ENCODE peak calls at places on chromosomes 13 and 19, in six cellular contexts. Z is HepG2, B is GM12878, U is HCT116, J is H1, M is SK-N-SH. O is an unnamed sample.

GRCh38 chr19:2602391-2603181 is 99.9 kb downstream of the GNG7 start:
- DNase-seq in Z (no peak), B (no peak), U (no peak), J (peak), M (peak), O (peak)

GRCh38 chr19:17847538-17848366 is at the start of gene JAK3:
- DNase-seq in Z (peak), B (peak), U (no peak), J (peak), M (peak), O (no peak)

GRCh38 chr13:88248393-88248792 is 577.2 kb downstream of the SLITRK5 start:
- DNase-seq in Z (no peak), B (no peak), U (no peak), J (no peak), M (no peak), O (no peak)

GRCh38 chr13:31005066-31005465 is 72.6 kb downstream of the TEX26 start:
- DNase-seq in Z (no peak), B (no peak), U (no peak), J (peak), M (no peak), O (no peak)

GRCh38 chr19:21158523-21159135 is 16.8 kb downstream of the ZNF431 start:
- DNase-seq in Z (no peak), B (no peak), U (no peak), J (no peak), M (no peak), O (no peak)

GRCh38 chr13:47094734-47095434 is 198.0 kb upstream of the HTR2A start:
- DNase-seq in Z (no peak), B (peak), U (no peak), J (no peak), M (no peak), O (no peak)

GRCh38 chr13:44051923-44052322 is 172.2 kb downstream of the LACC1 start:
- DNase-seq in Z (no peak), B (no peak), U (no peak), J (no peak), M (no peak), O (no peak)

GRCh38 chr19:46784262-46785053 is 3.9 kb downstream of the SLC1A5 start:
- DNase-seq in Z (peak), B (peak), U (peak), J (peak), M (peak), O (peak)

GRCh38 chr19:47122359-47123335 is 8.0 kb upstream of the SAE1 start:
- DNase-seq in Z (peak), B (no peak), U (no peak), J (no peak), M (no peak), O (no peak)

GRCh38 chr19:1361601-1362384 is 21.9 kb upstream of the NDUFS7 start:
- DNase-seq in Z (no peak), B (no peak), U (no peak), J (no peak), M (no peak), O (no peak)

GRCh38 chr13:20700288-20700687 is 3.2 kb upstream of the IL17D start:
- DNase-seq in Z (no peak), B (no peak), U (no peak), J (no peak), M (no peak), O (no peak)

GRCh38 chr13:52353116-52353718 is 52.8 kb downstream of the THSD1 start:
- DNase-seq in Z (no peak), B (no peak), U (no peak), J (no peak), M (no peak), O (no peak)

GRCh38 chr13:109789262-109789661 is 2.9 kb upstream of the IRS2 start:
- DNase-seq in Z (no peak), B (no peak), U (no peak), J (no peak), M (peak), O (no peak)

GRCh38 chr13:109792416-109793090 is 6.2 kb upstream of the IRS2 start:
- DNase-seq in Z (no peak), B (no peak), U (no peak), J (no peak), M (no peak), O (no peak)

GRCh38 chr13:109788372-109789195 is 2.2 kb upstream of the IRS2 start:
- DNase-seq in Z (no peak), B (no peak), U (no peak), J (no peak), M (no peak), O (no peak)

GRCh38 chr13:109790071-109790470 is 3.7 kb upstream of the IRS2 start:
- DNase-seq in Z (no peak), B (no peak), U (no peak), J (no peak), M (no peak), O (no peak)

GRCh38 chr13:109790951-109791605 is 4.7 kb upstream of the IRS2 start:
- DNase-seq in Z (peak), B (no peak), U (no peak), J (no peak), M (peak), O (peak)
- TF ChIP-seq JUND in Z (no peak), B (no peak), U (no peak), J (no peak), M (no peak), O (no peak)

GRCh38 chr13:46010148-46010547 is 42.4 kb downstream of the ZC3H13 start:
- DNase-seq in Z (no peak), B (no peak), U (no peak), J (no peak), M (peak), O (no peak)

GRCh38 chr13:46012404-46012803 is 40.1 kb downstream of the ZC3H13 start:
- DNase-seq in Z (no peak), B (no peak), U (no peak), J (no peak), M (no peak), O (no peak)

GRCh38 chr13:46006688-46007452 is 45.7 kb downstream of the ZC3H13 start:
- DNase-seq in Z (no peak), B (no peak), U (no peak), J (no peak), M (no peak), O (no peak)

DNA sequence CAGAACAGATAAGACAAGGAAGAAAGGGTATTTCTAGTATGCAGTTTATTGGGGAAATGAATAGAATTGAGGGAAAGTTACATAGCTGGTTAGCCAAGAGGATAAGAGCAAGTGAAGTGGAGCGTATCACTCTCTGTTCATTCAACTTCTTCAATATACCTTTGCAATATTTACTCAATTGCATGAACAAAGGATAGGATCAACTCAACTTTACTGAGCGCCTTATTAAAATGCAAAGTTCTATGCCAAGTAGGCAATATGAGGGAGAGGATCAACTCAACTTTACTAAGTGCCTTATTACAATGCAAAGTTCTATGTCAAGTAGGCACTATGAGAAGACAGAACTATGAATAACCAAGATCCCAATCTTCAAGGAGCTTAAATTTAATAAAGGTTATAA is 43.9 kb downstream of the ZC3H13 start:
- DNase-seq in Z (no peak), B (no peak), U (no peak), J (no peak), M (no peak), O (no peak)
- TF ChIP-seq JUND in Z (no peak), B (no peak), U (no peak), J (no peak), M (no peak), O (no peak)

GRCh38 chr13:91278291-91278690 is 69.2 kb upstream of the MIR17HG start:
- DNase-seq in Z (no peak), B (no peak), U (no peak), J (no peak), M (no peak), O (no peak)

GRCh38 chr13:91278888-91279287 is 68.6 kb upstream of the MIR17HG start:
- DNase-seq in Z (no peak), B (no peak), U (no peak), J (no peak), M (no peak), O (no peak)

GRCh38 chr13:91284335-91284734 is 63.2 kb upstream of the MIR17HG start:
- DNase-seq in Z (no peak), B (no peak), U (no peak), J (no peak), M (no peak), O (no peak)

GRCh38 chr13:91277013-91277676 is 70.3 kb upstream of the MIR17HG start:
- DNase-seq in Z (no peak), B (no peak), U (no peak), J (no peak), M (no peak), O (no peak)

GRCh38 chr13:91280806-91281205 is 66.7 kb upstream of the MIR17HG start:
- DNase-seq in Z (no peak), B (no peak), U (no peak), J (no peak), M (no peak), O (no peak)
- TF ChIP-seq JUND in Z (no peak), B (no peak), U (no peak), J (no peak), M (no peak), O (no peak)

GRCh38 chr19:12784394-12784870 is 6.9 kb upstream of the JUNB start:
- DNase-seq in Z (no peak), B (no peak), U (no peak), J (no peak), M (no peak), O (no peak)
- TF ChIP-seq JUND in Z (no peak), B (no peak), U (no peak), J (no peak), M (no peak), O (no peak)

GRCh38 chr19:41934849-41935374 is 6.7 kb upstream of the ERFL start:
- DNase-seq in Z (peak), B (no peak), U (peak), J (peak), M (peak), O (peak)
- TF ChIP-seq JUND in Z (no peak), B (no peak), U (no peak), J (no peak), M (no peak), O (no peak)

GRCh38 chr13:45055198-45055901 is 65.0 kb upstream of the GTF2F2 start:
- DNase-seq in Z (no peak), B (peak), U (peak), J (no peak), M (no peak), O (no peak)
- TF ChIP-seq JUND in Z (no peak), B (no peak), U (peak), J (no peak), M (peak), O (no peak)

O was measured in T47D.